ENCODE peak calls at places on chromosomes 12 and 14, in six cellular contexts. One of them, this sample, is unnamed.

GRCh38 chr14:100532154-100532915 is 54.9 kb downstream of the BEGAIN start:
- DNase-seq in cardiac muscle cell: no peak
- DNase-seq in effector memory CD4-positive, alpha-beta T cell: no peak
- DNase-seq in endodermal cell: no peak
- DNase-seq in vagina: no peak
- DNase-seq in left lung: peak; percentile 29
- DNase-seq in this sample: no peak

GRCh38 chr12:53780323-53780722 is 28.5 kb upstream of the CISTR start:
- DNase-seq in vagina: no peak
- DNase-seq in cardiac muscle cell: no peak
- DNase-seq in effector memory CD4-positive, alpha-beta T cell: no peak
- DNase-seq in left lung: no peak
- DNase-seq in endodermal cell: no peak
- DNase-seq in this sample: no peak

GRCh38 chr14:89332031-89332430 is 85.0 kb downstream of the FOXN3 start:
- DNase-seq in effector memory CD4-positive, alpha-beta T cell: no peak
- DNase-seq in endodermal cell: no peak
- DNase-seq in vagina: no peak
- DNase-seq in left lung: no peak
- DNase-seq in cardiac muscle cell: no peak
- DNase-seq in this sample: no peak

GRCh38 chr14:97224016-97224415 is 426.8 kb downstream of the VRK1 start:
- DNase-seq in endodermal cell: no peak
- DNase-seq in vagina: no peak
- DNase-seq in left lung: no peak
- DNase-seq in cardiac muscle cell: no peak
- DNase-seq in effector memory CD4-positive, alpha-beta T cell: no peak
- DNase-seq in this sample: no peak

GRCh38 chr14:26984318-26985177 is 386.7 kb upstream of the NOVA1 start:
- DNase-seq in cardiac muscle cell: peak; percentile 81
- DNase-seq in endodermal cell: peak; percentile 85
- DNase-seq in effector memory CD4-positive, alpha-beta T cell: no peak
- DNase-seq in vagina: no peak
- DNase-seq in left lung: no peak
- DNase-seq in this sample: peak; percentile 35

GRCh38 chr14:34052658-34053014 is 101.8 kb upstream of the EGLN3 start:
- DNase-seq in cardiac muscle cell: no peak
- DNase-seq in vagina: no peak
- DNase-seq in left lung: no peak
- DNase-seq in effector memory CD4-positive, alpha-beta T cell: no peak
- DNase-seq in endodermal cell: peak; percentile 57
- DNase-seq in this sample: no peak

GRCh38 chr12:63857771-63858670 is 13.5 kb downstream of the SRGAP1 start:
- DNase-seq in effector memory CD4-positive, alpha-beta T cell: no peak
- DNase-seq in endodermal cell: no peak
- DNase-seq in left lung: no peak
- DNase-seq in cardiac muscle cell: no peak
- DNase-seq in vagina: no peak
- DNase-seq in this sample: no peak

GRCh38 chr12:19036673-19037357 is 92.7 kb upstream of the PLEKHA5 start:
- DNase-seq in vagina: no peak
- DNase-seq in cardiac muscle cell: peak; percentile 72
- DNase-seq in effector memory CD4-positive, alpha-beta T cell: no peak
- DNase-seq in left lung: no peak
- DNase-seq in endodermal cell: no peak
- DNase-seq in this sample: no peak

GRCh38 chr14:88729159-88729558 is 63.6 kb downstream of the EML5 start:
- DNase-seq in vagina: no peak
- DNase-seq in left lung: no peak
- DNase-seq in endodermal cell: no peak
- DNase-seq in effector memory CD4-positive, alpha-beta T cell: no peak
- DNase-seq in cardiac muscle cell: no peak
- DNase-seq in this sample: no peak

GRCh38 chr12:52906049-52906645 is 1.3 kb upstream of the KRT8 start:
- DNase-seq in endodermal cell: peak; percentile 68
- DNase-seq in effector memory CD4-positive, alpha-beta T cell: no peak
- DNase-seq in vagina: no peak
- DNase-seq in cardiac muscle cell: no peak
- DNase-seq in left lung: no peak
- DNase-seq in this sample: no peak

GRCh38 chr12:2805146-2805525 is 7.3 kb upstream of the ITFG2 start:
- DNase-seq in cardiac muscle cell: no peak
- DNase-seq in effector memory CD4-positive, alpha-beta T cell: no peak
- DNase-seq in vagina: no peak
- DNase-seq in left lung: no peak
- DNase-seq in endodermal cell: no peak
- DNase-seq in this sample: no peak

GRCh38 chr14:21454843-21455550 is 926 bp downstream of the CHD8 start:
- DNase-seq in vagina: no peak
- DNase-seq in cardiac muscle cell: no peak
- DNase-seq in endodermal cell: no peak
- DNase-seq in effector memory CD4-positive, alpha-beta T cell: no peak
- DNase-seq in left lung: no peak
- DNase-seq in this sample: no peak

GRCh38 chr14:49420201-49420600 is 166.0 kb downstream of the RPS29 start:
- DNase-seq in left lung: no peak
- DNase-seq in endodermal cell: no peak
- DNase-seq in vagina: no peak
- DNase-seq in cardiac muscle cell: no peak
- DNase-seq in effector memory CD4-positive, alpha-beta T cell: no peak
- DNase-seq in this sample: no peak

GRCh38 chr12:118102070-118102469 is 1.7 kb downstream of the VSIG10 start:
- DNase-seq in cardiac muscle cell: no peak
- DNase-seq in left lung: no peak
- DNase-seq in effector memory CD4-positive, alpha-beta T cell: no peak
- DNase-seq in endodermal cell: peak; percentile 85
- DNase-seq in vagina: no peak
- DNase-seq in this sample: no peak

GRCh38 chr12:88305491-88305890 is 163.4 kb downstream of the TMTC3 start:
- DNase-seq in endodermal cell: no peak
- DNase-seq in cardiac muscle cell: peak; percentile 19
- DNase-seq in effector memory CD4-positive, alpha-beta T cell: no peak
- DNase-seq in vagina: no peak
- DNase-seq in left lung: no peak
- DNase-seq in this sample: no peak

GRCh38 chr12:93009533-93009932 is 80.4 kb upstream of the EEA1 start:
- DNase-seq in left lung: no peak
- DNase-seq in vagina: no peak
- DNase-seq in cardiac muscle cell: no peak
- DNase-seq in effector memory CD4-positive, alpha-beta T cell: no peak
- DNase-seq in endodermal cell: no peak
- DNase-seq in this sample: no peak
- H3K27ac ChIP-seq in left lung: no peak overlapping the region
- H3K27ac ChIP-seq in vagina: no peak overlapping the region
- H3K27ac ChIP-seq in cardiac muscle cell: no peak overlapping the region
- H3K27ac ChIP-seq in effector memory CD4-positive, alpha-beta T cell: no peak overlapping the region
- H3K27ac ChIP-seq in endodermal cell: no peak overlapping the region
- H3K27ac ChIP-seq in this sample: no peak overlapping the region

GRCh38 chr14:38238881-38239280 is 17.0 kb downstream of the CLEC14A start:
- DNase-seq in left lung: no peak
- DNase-seq in endodermal cell: no peak
- DNase-seq in effector memory CD4-positive, alpha-beta T cell: no peak
- DNase-seq in cardiac muscle cell: no peak
- DNase-seq in vagina: no peak
- DNase-seq in this sample: no peak
- H3K27ac ChIP-seq in left lung: no peak overlapping the region
- H3K27ac ChIP-seq in endodermal cell: no peak overlapping the region
- H3K27ac ChIP-seq in effector memory CD4-positive, alpha-beta T cell: no peak overlapping the region
- H3K27ac ChIP-seq in cardiac muscle cell: no peak overlapping the region
- H3K27ac ChIP-seq in vagina: no peak overlapping the region
- H3K27ac ChIP-seq in this sample: no peak overlapping the region

GRCh38 chr14:95339301-95339865 is 19.7 kb upstream of the CLMN start:
- DNase-seq in vagina: no peak
- DNase-seq in cardiac muscle cell: no peak
- DNase-seq in endodermal cell: peak; percentile 22
- DNase-seq in left lung: no peak
- DNase-seq in effector memory CD4-positive, alpha-beta T cell: no peak
- DNase-seq in this sample: no peak

GRCh38 chr14:95341564-95341963 is 21.9 kb upstream of the CLMN start:
- DNase-seq in vagina: no peak
- DNase-seq in endodermal cell: no peak
- DNase-seq in effector memory CD4-positive, alpha-beta T cell: no peak
- DNase-seq in cardiac muscle cell: no peak
- DNase-seq in left lung: no peak
- DNase-seq in this sample: no peak

GRCh38 chr14:95338436-95338835 is 18.7 kb upstream of the CLMN start:
- DNase-seq in endodermal cell: peak; percentile 8
- DNase-seq in left lung: no peak
- DNase-seq in effector memory CD4-positive, alpha-beta T cell: no peak
- DNase-seq in vagina: no peak
- DNase-seq in cardiac muscle cell: no peak
- DNase-seq in this sample: no peak

GRCh38 chr14:95341115-95341514 is 21.4 kb upstream of the CLMN start:
- DNase-seq in cardiac muscle cell: no peak
- DNase-seq in endodermal cell: no peak
- DNase-seq in left lung: no peak
- DNase-seq in vagina: no peak
- DNase-seq in effector memory CD4-positive, alpha-beta T cell: no peak
- DNase-seq in this sample: no peak

DNA sequence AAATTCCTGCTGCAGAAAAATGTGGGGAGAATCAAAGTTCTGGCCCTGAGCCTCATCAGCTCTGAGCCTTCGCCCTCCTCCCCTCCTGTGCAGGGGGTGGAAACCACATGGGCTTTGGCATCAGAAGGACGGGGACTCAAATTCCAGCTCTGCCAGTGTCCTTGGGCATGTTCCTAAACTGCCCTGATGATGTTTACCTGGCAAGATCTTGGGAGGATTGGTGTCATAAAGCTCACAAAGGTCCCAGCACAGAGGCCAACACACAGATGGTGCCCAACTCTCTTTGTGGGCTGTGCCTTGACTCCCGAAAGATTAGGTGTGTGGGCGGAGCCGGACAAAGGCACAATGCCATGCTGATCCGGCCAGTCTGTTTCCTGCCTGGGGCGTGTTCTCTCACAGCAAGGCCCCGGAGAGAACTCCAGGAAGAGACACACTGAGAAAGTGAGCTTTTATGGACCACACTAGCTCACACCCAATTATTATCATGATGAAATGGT is 20.5 kb upstream of the CLMN start:
- DNase-seq in cardiac muscle cell: no peak
- DNase-seq in endodermal cell: peak; percentile 41
- DNase-seq in vagina: no peak
- DNase-seq in effector memory CD4-positive, alpha-beta T cell: no peak
- DNase-seq in left lung: no peak
- DNase-seq in this sample: no peak
- H3K27ac ChIP-seq in cardiac muscle cell: no peak overlapping the region
- H3K27ac ChIP-seq in endodermal cell: no peak overlapping the region
- H3K27ac ChIP-seq in vagina: no peak overlapping the region
- H3K27ac ChIP-seq in effector memory CD4-positive, alpha-beta T cell: no peak overlapping the region
- H3K27ac ChIP-seq in left lung: no peak overlapping the region
- H3K27ac ChIP-seq in this sample: no peak overlapping the region

GRCh38 chr14:39722547-39723273 is 290.5 kb upstream of the FBXO33 start:
- DNase-seq in vagina: no peak
- DNase-seq in effector memory CD4-positive, alpha-beta T cell: no peak
- DNase-seq in left lung: no peak
- DNase-seq in cardiac muscle cell: no peak
- DNase-seq in endodermal cell: no peak
- DNase-seq in this sample: no peak
- H3K27ac ChIP-seq in vagina: no peak overlapping the region
- H3K27ac ChIP-seq in effector memory CD4-positive, alpha-beta T cell: no peak overlapping the region
- H3K27ac ChIP-seq in left lung: no peak overlapping the region
- H3K27ac ChIP-seq in cardiac muscle cell: no peak overlapping the region
- H3K27ac ChIP-seq in endodermal cell: no peak overlapping the region
- H3K27ac ChIP-seq in this sample: no peak overlapping the region

This sample was measured in caudate nucleus.